ENCODE peak calls at places on chromosomes 1 and 21, in four cellular contexts. One of them, this sample, is unnamed.

GRCh38 chr1:88867743-88868521 is 23.4 kb downstream of the GTF2B start:
- DNase-seq in activated CD4-positive, alpha-beta T cell treated with anti-CD3 and anti-CD28 coated beads, Interleukin-2, amount 50 U/mL, for 48 hours: no peak
- DNase-seq in amniotic epithelial cell: peak
- DNase-seq in colonic mucosa: no peak
- DNase-seq in this sample: no peak

GRCh38 chr1:152111515-152111968 is 3.7 kb downstream of the TCHH start:
- DNase-seq in activated CD4-positive, alpha-beta T cell treated with anti-CD3 and anti-CD28 coated beads, Interleukin-2, amount 50 U/mL, for 48 hours: peak
- DNase-seq in amniotic epithelial cell: peak
- DNase-seq in colonic mucosa: peak
- DNase-seq in this sample: no peak

GRCh38 chr1:34002810-34003209 is 138.9 kb downstream of the HMGB4 start:
- DNase-seq in colonic mucosa: no peak
- DNase-seq in activated CD4-positive, alpha-beta T cell treated with anti-CD3 and anti-CD28 coated beads, Interleukin-2, amount 50 U/mL, for 48 hours: no peak
- DNase-seq in amniotic epithelial cell: no peak
- DNase-seq in this sample: no peak

GRCh38 chr1:27489973-27490741 is at the start of gene WASF2:
- DNase-seq in activated CD4-positive, alpha-beta T cell treated with anti-CD3 and anti-CD28 coated beads, Interleukin-2, amount 50 U/mL, for 48 hours: peak
- DNase-seq in colonic mucosa: peak
- DNase-seq in amniotic epithelial cell: peak
- DNase-seq in this sample: peak

GRCh38 chr1:39094685-39095084 is 68.5 kb downstream of the NDUFS5 start:
- DNase-seq in colonic mucosa: no peak
- DNase-seq in activated CD4-positive, alpha-beta T cell treated with anti-CD3 and anti-CD28 coated beads, Interleukin-2, amount 50 U/mL, for 48 hours: no peak
- DNase-seq in amniotic epithelial cell: no peak
- DNase-seq in this sample: no peak

GRCh38 chr1:34781071-34781843 is at the start of gene GJB3:
- DNase-seq in colonic mucosa: peak
- DNase-seq in amniotic epithelial cell: no peak
- DNase-seq in activated CD4-positive, alpha-beta T cell treated with anti-CD3 and anti-CD28 coated beads, Interleukin-2, amount 50 U/mL, for 48 hours: no peak
- DNase-seq in this sample: no peak

GRCh38 chr1:5099558-5099957 is 445.1 kb downstream of the AJAP1 start:
- DNase-seq in amniotic epithelial cell: no peak
- DNase-seq in colonic mucosa: no peak
- DNase-seq in activated CD4-positive, alpha-beta T cell treated with anti-CD3 and anti-CD28 coated beads, Interleukin-2, amount 50 U/mL, for 48 hours: no peak
- DNase-seq in this sample: no peak

GRCh38 chr1:30759718-30760281 is 2.2 kb upstream of the LAPTM5 start:
- DNase-seq in activated CD4-positive, alpha-beta T cell treated with anti-CD3 and anti-CD28 coated beads, Interleukin-2, amount 50 U/mL, for 48 hours: no peak
- DNase-seq in colonic mucosa: no peak
- DNase-seq in amniotic epithelial cell: no peak
- DNase-seq in this sample: peak

GRCh38 chr1:169105434-169106094 is 926 bp upstream of the ATP1B1 start:
- DNase-seq in colonic mucosa: peak
- DNase-seq in amniotic epithelial cell: no peak
- DNase-seq in activated CD4-positive, alpha-beta T cell treated with anti-CD3 and anti-CD28 coated beads, Interleukin-2, amount 50 U/mL, for 48 hours: peak
- DNase-seq in this sample: peak

GRCh38 chr21:44720170-44720569 is 8.8 kb upstream of the TSPEAR start:
- DNase-seq in colonic mucosa: no peak
- DNase-seq in activated CD4-positive, alpha-beta T cell treated with anti-CD3 and anti-CD28 coated beads, Interleukin-2, amount 50 U/mL, for 48 hours: no peak
- DNase-seq in amniotic epithelial cell: no peak
- DNase-seq in this sample: no peak

GRCh38 chr1:17068789-17069188 is 15.0 kb upstream of the SDHB start:
- DNase-seq in activated CD4-positive, alpha-beta T cell treated with anti-CD3 and anti-CD28 coated beads, Interleukin-2, amount 50 U/mL, for 48 hours: no peak
- DNase-seq in amniotic epithelial cell: no peak
- DNase-seq in colonic mucosa: no peak
- DNase-seq in this sample: no peak

GRCh38 chr1:242523968-242524570 is 428 bp downstream of the PLD5 start:
- DNase-seq in colonic mucosa: no peak
- DNase-seq in amniotic epithelial cell: peak
- DNase-seq in activated CD4-positive, alpha-beta T cell treated with anti-CD3 and anti-CD28 coated beads, Interleukin-2, amount 50 U/mL, for 48 hours: peak
- DNase-seq in this sample: no peak

GRCh38 chr1:218474089-218474488 is 129.0 kb downstream of the TGFB2 start:
- DNase-seq in activated CD4-positive, alpha-beta T cell treated with anti-CD3 and anti-CD28 coated beads, Interleukin-2, amount 50 U/mL, for 48 hours: no peak
- DNase-seq in amniotic epithelial cell: no peak
- DNase-seq in colonic mucosa: no peak
- DNase-seq in this sample: no peak

GRCh38 chr1:229699613-229700242 is 73.7 kb downstream of the URB2 start:
- DNase-seq in activated CD4-positive, alpha-beta T cell treated with anti-CD3 and anti-CD28 coated beads, Interleukin-2, amount 50 U/mL, for 48 hours: no peak
- DNase-seq in colonic mucosa: no peak
- DNase-seq in amniotic epithelial cell: no peak
- DNase-seq in this sample: no peak

GRCh38 chr1:68213843-68214242 is 18.5 kb downstream of the WLS start:
- DNase-seq in amniotic epithelial cell: peak
- DNase-seq in colonic mucosa: peak
- DNase-seq in activated CD4-positive, alpha-beta T cell treated with anti-CD3 and anti-CD28 coated beads, Interleukin-2, amount 50 U/mL, for 48 hours: no peak
- DNase-seq in this sample: no peak

GRCh38 chr1:221777434-221778072 is 35.7 kb upstream of the DUSP10 start:
- DNase-seq in amniotic epithelial cell: no peak
- DNase-seq in colonic mucosa: no peak
- DNase-seq in activated CD4-positive, alpha-beta T cell treated with anti-CD3 and anti-CD28 coated beads, Interleukin-2, amount 50 U/mL, for 48 hours: peak
- DNase-seq in this sample: no peak

GRCh38 chr1:107486365-107486764 is 345.5 kb downstream of the NTNG1 start:
- DNase-seq in activated CD4-positive, alpha-beta T cell treated with anti-CD3 and anti-CD28 coated beads, Interleukin-2, amount 50 U/mL, for 48 hours: no peak
- DNase-seq in amniotic epithelial cell: no peak
- DNase-seq in colonic mucosa: no peak
- DNase-seq in this sample: no peak

GRCh38 chr1:207838156-207839082 is 72.5 kb downstream of the CD34 start:
- DNase-seq in amniotic epithelial cell: peak
- DNase-seq in activated CD4-positive, alpha-beta T cell treated with anti-CD3 and anti-CD28 coated beads, Interleukin-2, amount 50 U/mL, for 48 hours: no peak
- DNase-seq in colonic mucosa: no peak
- DNase-seq in this sample: no peak

GRCh38 chr1:176055398-176055797 is 151.7 kb downstream of the COP1 start:
- DNase-seq in activated CD4-positive, alpha-beta T cell treated with anti-CD3 and anti-CD28 coated beads, Interleukin-2, amount 50 U/mL, for 48 hours: no peak
- DNase-seq in amniotic epithelial cell: no peak
- DNase-seq in colonic mucosa: no peak
- DNase-seq in this sample: no peak

GRCh38 chr1:88736633-88737248 is 52.7 kb downstream of the PKN2 start:
- DNase-seq in amniotic epithelial cell: peak
- DNase-seq in activated CD4-positive, alpha-beta T cell treated with anti-CD3 and anti-CD28 coated beads, Interleukin-2, amount 50 U/mL, for 48 hours: peak
- DNase-seq in colonic mucosa: peak
- DNase-seq in this sample: no peak